ENCODE peak calls at places on chromosomes 12 and 14, in six cellular contexts. M is HCT116, R is H1, T is K562, O is HepG2, V is GM12878. X is an unnamed sample.

GRCh38 chr12:79929065-79929464 is 5.8 kb downstream of the PPP1R12A start:
- DNase-seq in O (no peak), M (no peak), R (no peak), T (no peak), V (no peak), X (no peak)

GRCh38 chr14:71711619-71712018 is 220.6 kb upstream of the RGS6 start:
- DNase-seq in T (no peak), V (no peak), R (no peak), O (no peak), M (no peak), X (peak; percentile 27)

GRCh38 chr14:95480109-95480886 is 36.2 kb downstream of the SYNE3 start:
- DNase-seq in M (no peak), R (no peak), O (no peak), V (no peak), T (no peak), X (no peak)

GRCh38 chr12:74259199-74259598 is 278.4 kb upstream of the ATXN7L3B start:
- DNase-seq in R (no peak), T (no peak), M (no peak), V (no peak), O (no peak), X (no peak)

GRCh38 chr12:1907652-1908611 is 10.5 kb downstream of the CACNA2D4 start:
- DNase-seq in R (peak; percentile 42), M (no peak), O (no peak), V (no peak), T (peak; percentile 12), X (no peak)

GRCh38 chr14:22124071-22124613 is 450.5 kb upstream of the OR4E1 start:
- DNase-seq in V (no peak), R (no peak), M (no peak), T (no peak), O (no peak), X (no peak)

GRCh38 chr14:104166698-104167097 is 28.3 kb downstream of the KIF26A start:
- DNase-seq in M (no peak), V (no peak), O (no peak), T (no peak), R (no peak), X (no peak)

GRCh38 chr14:71163842-71164500 is 256.7 kb downstream of the PCNX1 start:
- DNase-seq in R (no peak), O (no peak), M (no peak), V (no peak), T (no peak), X (no peak)

GRCh38 chr12:97568336-97569180 is 106.0 kb downstream of the RMST start:
- DNase-seq in O (peak; percentile 99), V (no peak), T (no peak), M (no peak), R (no peak), X (no peak)

GRCh38 chr12:32828552-32828951 is 68.0 kb downstream of the PKP2 start:
- DNase-seq in V (no peak), O (no peak), M (no peak), T (no peak), R (no peak), X (no peak)

GRCh38 chr14:76947838-76948184 is 80.7 kb downstream of the IRF2BPL start:
- DNase-seq in V (no peak), R (no peak), T (no peak), M (no peak), O (no peak), X (no peak)

GRCh38 chr12:106584104-106585064 is 1.6 kb downstream of the RFX4 start:
- DNase-seq in T (no peak), M (no peak), V (no peak), O (no peak), R (peak; percentile 67), X (no peak)

GRCh38 chr14:101630056-101630960 is 69.0 kb downstream of the DIO3 start:
- DNase-seq in V (no peak), R (no peak), M (no peak), T (no peak), O (no peak), X (no peak)

GRCh38 chr12:115324949-115325638 is 641.1 kb upstream of the TBX3 start:
- DNase-seq in T (no peak), O (no peak), M (no peak), V (no peak), R (no peak), X (no peak)

GRCh38 chr12:123516221-123516780 is 17.2 kb downstream of the RILPL1 start:
- DNase-seq in R (no peak), T (no peak), O (no peak), V (no peak), M (no peak), X (no peak)

GRCh38 chr12:31740618-31741017 is 11.8 kb upstream of the AMN1 start:
- DNase-seq in V (no peak), O (no peak), M (no peak), R (no peak), T (no peak), X (no peak)

GRCh38 chr12:112932485-112933151 is 5.7 kb upstream of the OAS3 start:
- DNase-seq in V (no peak), O (no peak), M (no peak), R (no peak), T (no peak), X (peak; percentile 57)

DNA sequence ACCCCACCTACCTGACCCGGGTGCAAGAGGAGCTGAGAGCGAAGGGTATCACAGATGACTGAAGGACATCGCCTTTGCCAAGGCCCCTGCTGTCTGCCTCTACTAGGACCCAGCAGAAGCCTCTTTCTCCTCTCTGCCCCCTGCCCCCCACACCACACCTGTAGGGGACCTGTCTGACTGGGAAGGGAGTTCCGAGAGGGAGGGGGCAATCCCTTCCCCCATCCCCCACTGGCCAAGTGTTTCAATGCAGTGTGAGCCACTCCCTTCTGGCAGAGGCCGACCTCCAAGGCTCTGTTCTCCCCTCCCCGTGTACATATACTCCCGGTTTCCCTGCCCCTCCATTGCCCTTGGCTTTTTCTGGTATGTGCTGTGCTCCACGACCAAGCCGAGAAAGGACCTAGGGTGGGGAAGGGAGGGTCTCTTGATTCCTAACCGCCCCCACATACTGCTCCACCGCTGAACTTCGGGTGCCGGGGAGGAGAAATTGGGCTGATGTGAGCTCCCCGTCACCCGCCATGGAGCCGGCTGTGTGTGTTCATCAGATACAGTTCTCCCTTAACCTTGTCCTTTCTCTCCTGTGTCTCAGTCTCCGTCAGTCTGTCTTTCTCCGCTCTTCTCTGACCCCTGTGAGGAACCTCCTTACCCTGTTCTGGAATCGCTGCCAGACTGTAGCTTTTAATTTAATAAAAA is 2.0 kb upstream of the ARHGEF25 start:
- DNase-seq in T (peak; percentile 60), M (no peak), R (peak; percentile 73), V (no peak), O (no peak), X (no peak)
- H3K4me3 ChIP-seq in T (no peak overlapping the region), M (no peak overlapping the region), R (peak overlapping the region; percentile 53), V (no peak overlapping the region), O (no peak overlapping the region), X (no peak overlapping the region)

DNA sequence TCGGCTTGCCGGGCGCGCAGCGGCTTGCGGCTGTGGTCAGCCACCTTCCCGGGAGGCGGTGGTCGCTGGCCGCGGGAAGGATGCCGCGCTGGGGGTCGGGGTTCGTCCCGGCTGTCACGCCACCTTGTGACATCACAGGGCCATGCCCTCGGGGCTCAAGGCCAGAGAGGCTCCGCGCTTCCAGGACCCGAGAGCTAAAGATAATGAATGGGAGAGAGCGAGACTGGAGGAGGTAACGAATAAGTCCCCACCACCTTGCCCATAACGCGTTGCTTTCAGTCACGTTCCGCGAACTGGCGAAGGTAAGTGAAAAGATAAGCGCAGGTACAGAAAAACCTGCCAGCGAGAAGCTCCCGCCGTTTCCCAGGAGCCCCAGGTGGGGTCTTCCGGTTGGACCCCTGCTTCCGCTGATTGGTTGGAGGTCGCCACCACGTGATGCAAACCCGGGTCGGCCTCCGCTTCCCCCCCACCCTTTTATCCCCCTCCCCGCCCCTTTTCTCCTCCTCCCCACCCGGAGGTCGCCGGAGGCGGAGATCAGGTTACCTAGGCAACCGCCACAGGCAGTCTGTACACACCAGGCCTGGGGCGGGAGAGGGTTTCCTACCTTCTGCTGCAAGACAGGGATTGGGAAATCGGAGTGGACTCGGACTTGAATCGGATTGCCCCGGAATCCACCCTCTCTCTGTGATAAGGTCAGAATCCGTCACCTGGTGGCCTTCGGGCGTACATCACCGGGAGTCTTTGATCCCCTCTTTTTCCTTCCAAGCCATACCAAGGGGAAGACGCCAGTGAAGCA is at the start of gene LRRC9:
- DNase-seq in M (no peak), V (no peak), R (peak; percentile 89), O (peak; percentile 93), T (peak; percentile 17), X (peak; percentile 85)
- TF ChIP-seq ZNF274 in M (no peak), V (no peak), R (no peak), O (peak; percentile 74), T (no peak), X (no peak)

GRCh38 chr14:68140111-68140741 is 320.6 kb downstream of the RAD51B start:
- DNase-seq in R (no peak), V (no peak), M (peak; percentile 95), T (no peak), O (peak; percentile 64), X (peak; percentile 16)

GRCh38 chr14:68140801-68141200 is 321.2 kb downstream of the RAD51B start:
- DNase-seq in O (no peak), T (no peak), V (no peak), M (no peak), R (no peak), X (no peak)

GRCh38 chr14:68135566-68135965 is 316.0 kb downstream of the RAD51B start:
- DNase-seq in T (no peak), O (no peak), R (no peak), V (no peak), M (no peak), X (no peak)

GRCh38 chr14:68139466-68140110 is 320.0 kb downstream of the RAD51B start:
- DNase-seq in M (no peak), O (no peak), T (no peak), R (no peak), V (no peak), X (no peak)

GRCh38 chr14:68137704-68138619 is 318.4 kb downstream of the RAD51B start:
- DNase-seq in T (no peak), O (peak; percentile 77), M (peak; percentile 84), R (peak; percentile 58), V (no peak), X (peak; percentile 90)
- H3K4me1 ChIP-seq in T (no peaks in the 10 kb centered on the region), O (peaks cover 23% of the 10 kb centered on the region), M (peaks cover 61% of the 10 kb centered on the region), R (peaks cover 5% of the 10 kb centered on the region), V (peaks cover 7% of the 10 kb centered on the region), X (no peaks in the 10 kb centered on the region)

GRCh38 chr12:48765753-48766162 is 23.1 kb downstream of the ADCY6 start:
- DNase-seq in O (no peak), M (no peak), T (no peak), V (no peak), R (no peak), X (no peak)
- H3K4me3 ChIP-seq in O (no peak overlapping the region), M (no peak overlapping the region), T (no peak overlapping the region), V (no peak overlapping the region), R (no peak overlapping the region), X (no peak overlapping the region)

GRCh38 chr14:31229638-31230229 is 22.1 kb upstream of the HECTD1 start:
- DNase-seq in R (peak; percentile 51), V (no peak), T (peak; percentile 67), M (peak; percentile 92), O (peak; percentile 100), X (no peak)
- TF ChIP-seq ZNF274 in R (no peak), V (no peak), T (no peak), M (no peak), O (peak; percentile 93), X (no peak)

DNA sequence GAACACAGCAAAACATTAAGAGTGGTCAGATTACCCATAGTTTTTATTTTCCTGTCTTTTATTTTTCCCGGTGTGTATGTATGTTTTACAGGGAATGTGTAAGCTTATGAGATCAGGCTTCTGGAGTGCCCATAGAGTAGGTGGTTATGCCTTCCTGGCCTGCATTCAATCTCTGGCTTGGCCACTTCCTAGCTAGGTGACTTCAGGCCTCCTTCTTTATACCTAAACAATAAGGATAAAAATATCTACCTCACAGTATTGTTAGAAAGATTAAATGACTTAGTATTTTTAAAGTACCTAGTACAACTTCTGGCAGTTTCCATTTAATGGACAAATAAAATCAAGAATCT is 42.4 kb downstream of the ITPR2 start:
- DNase-seq in T (no peak), V (no peak), O (no peak), R (no peak), M (no peak), X (no peak)
- H3K4me1 ChIP-seq in T (no peaks in the 10 kb centered on the region), V (peaks cover 17% of the 10 kb centered on the region), O (peaks cover 55% of the 10 kb centered on the region), R (no peaks in the 10 kb centered on the region), M (no peaks in the 10 kb centered on the region), X (no peaks in the 10 kb centered on the region)